ENCODE peak calls at places on chromosomes 7 and 10, in four cellular contexts. I is breast epithelium, N is endodermal cell, U is thoracic aorta. C is an unnamed sample.

GRCh38 chr7:131108212-131108980 is 219.3 kb upstream of the MKLN1 start:
- DNase-seq in I (no peak), N (no peak), U (no peak), C (no peak)

GRCh38 chr10:50739618-50740350 is at the start of gene ASAH2B:
- DNase-seq in I (peak; percentile 53), N (peak; percentile 94), U (peak; percentile 23), C (peak; percentile 56)

GRCh38 chr10:5563991-5564536 is 39.3 kb downstream of the CALML3 start:
- DNase-seq in I (no peak), N (peak; percentile 49), U (no peak), C (no peak)

GRCh38 chr7:11935905-11936304 is 103.9 kb upstream of the THSD7A start:
- DNase-seq in I (no peak), N (no peak), U (no peak), C (no peak)

GRCh38 chr10:121597504-121598241 is 571 bp downstream of the FGFR2 start:
- DNase-seq in I (no peak), N (peak; percentile 78), U (no peak), C (no peak)

GRCh38 chr10:109987413-109987812 is 20.4 kb upstream of the ADD3 start:
- DNase-seq in I (no peak), N (no peak), U (no peak), C (no peak)

GRCh38 chr7:107742678-107743566 is 1.0 kb upstream of the CBLL1 start:
- DNase-seq in I (peak; percentile 39), N (peak; percentile 91), U (no peak), C (peak; percentile 30)

GRCh38 chr7:140673063-140673769 is 471 bp downstream of the ADCK2 start:
- DNase-seq in I (peak; percentile 57), N (peak; percentile 89), U (no peak), C (no peak)

GRCh38 chr10:32985781-32986350 is 27.8 kb upstream of the ITGB1 start:
- DNase-seq in I (no peak), N (no peak), U (no peak), C (no peak)

GRCh38 chr7:105084581-105084980 is 70.6 kb downstream of the KMT2E start:
- DNase-seq in I (no peak), N (no peak), U (no peak), C (no peak)

GRCh38 chr10:69382382-69383117 is 34.2 kb downstream of the TACR2 start:
- DNase-seq in I (no peak), N (peak; percentile 33), U (no peak), C (no peak)

GRCh38 chr7:45921699-45922519 is 837 bp upstream of the IGFBP3 start:
- DNase-seq in I (no peak), N (peak; percentile 94), U (no peak), C (peak; percentile 67)

GRCh38 chr7:43700059-43700501 is 29.2 kb downstream of the COA1 start:
- DNase-seq in I (no peak), N (no peak), U (no peak), C (no peak)

GRCh38 chr10:121854809-121855445 is 72.9 kb downstream of the ATE1 start:
- DNase-seq in I (no peak), N (no peak), U (no peak), C (no peak)

GRCh38 chr10:128573236-128573800 is 447.1 kb upstream of the MKI67 start:
- DNase-seq in I (no peak), N (no peak), U (no peak), C (no peak)

GRCh38 chr10:117603726-117604125 is 61.2 kb downstream of the EMX2 start:
- DNase-seq in I (no peak), N (no peak), U (no peak), C (no peak)

GRCh38 chr7:36910859-36911258 is 186.6 kb upstream of the AOAH start:
- DNase-seq in I (no peak), N (peak; percentile 2), U (no peak), C (no peak)

GRCh38 chr7:36911788-36912187 is 187.5 kb upstream of the AOAH start:
- DNase-seq in I (no peak), N (no peak), U (no peak), C (no peak)

GRCh38 chr7:36906956-36907355 is 182.7 kb upstream of the AOAH start:
- DNase-seq in I (no peak), N (no peak), U (no peak), C (no peak)

GRCh38 chr7:36906448-36906847 is 182.2 kb upstream of the AOAH start:
- DNase-seq in I (no peak), N (no peak), U (no peak), C (no peak)

DNA sequence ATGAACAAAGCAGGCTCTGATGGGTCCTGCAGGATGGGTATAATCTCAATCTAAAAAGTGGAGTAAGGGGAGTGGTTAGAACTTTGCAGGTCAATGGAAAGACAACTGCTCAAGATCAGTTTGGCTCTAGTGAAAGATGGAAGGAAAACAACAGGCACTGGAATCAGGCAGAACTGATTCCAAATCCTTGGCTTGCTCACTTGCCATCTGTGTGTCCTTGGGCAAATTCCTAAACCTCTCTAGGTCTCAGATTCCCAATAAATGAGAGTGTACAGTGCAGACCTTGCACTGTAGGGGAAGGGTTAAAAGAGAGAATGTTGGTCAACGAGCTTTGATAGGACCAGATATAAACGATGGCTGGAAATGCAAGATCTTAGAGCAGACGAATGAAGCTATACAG is 186.1 kb upstream of the AOAH start:
- DNase-seq in I (no peak), N (peak; percentile 4), U (no peak), C (no peak)
- H3K27ac ChIP-seq in I (no peak overlapping the region), N (no peak overlapping the region), U (no peak overlapping the region), C (no peak overlapping the region)

DNA sequence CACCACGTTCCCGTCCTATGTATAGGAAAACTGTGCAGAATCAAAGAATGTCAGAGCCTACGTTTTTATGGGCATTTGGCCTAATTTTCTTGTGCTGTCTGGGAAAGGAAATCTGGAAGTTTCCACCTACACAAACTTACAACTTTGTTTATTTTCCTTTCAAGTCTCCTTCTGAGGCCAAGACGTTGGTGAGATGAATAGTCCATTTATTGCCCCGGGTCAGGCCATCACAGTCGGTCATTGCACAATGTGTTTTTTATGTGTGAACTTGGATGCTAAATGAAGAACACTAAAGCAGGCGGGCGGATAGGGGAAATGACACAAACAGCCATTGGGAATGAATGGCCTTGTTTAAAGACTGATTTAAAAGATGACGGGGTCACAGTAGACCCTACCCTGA is 38.6 kb downstream of the TRIL start:
- DNase-seq in I (no peak), N (no peak), U (no peak), C (no peak)
- H3K27ac ChIP-seq in I (no peak overlapping the region), N (no peak overlapping the region), U (no peak overlapping the region), C (no peak overlapping the region)

DNA sequence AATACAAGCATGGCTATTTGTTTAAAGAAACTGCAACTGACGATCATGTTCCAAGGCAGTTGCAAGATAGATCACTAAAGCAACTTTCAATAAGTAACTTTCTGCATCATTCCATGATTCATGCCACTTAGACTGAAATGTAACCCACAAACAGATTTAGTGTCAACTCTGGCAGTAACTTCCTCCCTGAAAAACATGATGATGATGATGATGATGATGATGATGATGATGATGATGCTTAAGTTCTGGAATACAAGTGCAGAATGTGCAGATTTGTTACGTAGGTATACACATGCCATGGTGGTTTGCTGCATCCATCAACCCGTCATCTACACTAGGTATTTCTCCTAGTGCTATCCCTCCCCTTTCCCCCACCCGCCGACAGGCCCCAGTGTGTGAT is 754.7 kb downstream of the INHBA start:
- DNase-seq in I (no peak), N (no peak), U (no peak), C (no peak)
- H3K27ac ChIP-seq in I (no peak overlapping the region), N (no peak overlapping the region), U (no peak overlapping the region), C (no peak overlapping the region)

GRCh38 chr10:86974484-86974883 is 6.2 kb downstream of the ADIRF start:
- DNase-seq in I (no peak), N (no peak), U (no peak), C (no peak)

GRCh38 chr10:86976362-86977056 is 8.2 kb downstream of the ADIRF start:
- DNase-seq in I (no peak), N (no peak), U (no peak), C (no peak)

GRCh38 chr10:86979296-86979818 is 11.1 kb downstream of the ADIRF start:
- DNase-seq in I (no peak), N (no peak), U (no peak), C (no peak)

DNA sequence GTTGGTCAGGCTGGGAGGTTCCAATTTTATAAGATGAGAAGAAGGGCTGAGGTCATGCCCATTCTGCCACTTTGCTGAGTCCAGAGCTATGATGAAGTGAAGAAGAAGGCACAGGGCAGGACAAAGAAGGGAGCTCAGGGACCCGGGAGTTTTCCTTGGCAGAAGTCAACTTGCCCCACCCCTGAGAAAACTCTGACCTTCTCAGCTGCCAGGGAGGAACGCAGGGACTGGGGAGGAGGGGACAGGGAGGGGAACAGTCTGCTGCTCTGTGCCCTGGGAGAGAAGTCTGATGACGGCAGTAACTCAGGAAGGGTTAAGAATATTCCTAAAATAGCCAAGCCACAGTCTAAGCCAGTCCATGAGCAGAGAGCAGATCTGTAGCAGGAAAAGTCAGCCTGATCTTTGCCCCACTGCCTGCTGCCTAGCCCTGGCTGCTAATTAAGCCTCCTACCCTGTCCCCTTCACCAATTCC is 11.7 kb downstream of the ADIRF start:
- DNase-seq in I (no peak), N (no peak), U (no peak), C (no peak)
- H3K27ac ChIP-seq in I (peak overlapping the region; percentile 33), N (no peak overlapping the region), U (peak overlapping the region; percentile 86), C (peak overlapping the region; percentile 86)